ENCODE peak calls at places on chromosomes 16 and 17, in six cellular contexts. Q, H, L, E, V and R are unnamed samples.

GRCh38 chr16:76748698-76749097 is 442.3 kb upstream of the MON1B start:
- DNase-seq in Q (no peak), H (no peak), L (no peak), E (no peak), V (no peak), R (no peak)

GRCh38 chr17:4175921-4176802 is 33.2 kb downstream of the CYB5D2 start:
- DNase-seq in Q (peak; percentile 45), H (peak; percentile 55), L (peak; percentile 20), E (no peak), V (peak; percentile 67), R (no peak)

GRCh38 chr16:51971184-51971583 is 575.8 kb downstream of the TOX3 start:
- DNase-seq in Q (peak; percentile 52), H (peak; percentile 5), L (no peak), E (no peak), V (no peak), R (no peak)

GRCh38 chr16:3212006-3212405 is 23.0 kb downstream of the ZNF200 start:
- DNase-seq in Q (no peak), H (no peak), L (no peak), E (no peak), V (no peak), R (no peak)

GRCh38 chr17:19470529-19471261 is 59.7 kb downstream of the RNF112 start:
- DNase-seq in Q (peak; percentile 56), H (no peak), L (no peak), E (no peak), V (no peak), R (no peak)

GRCh38 chr16:78705694-78706093 is 606.2 kb downstream of the WWOX start:
- DNase-seq in Q (peak; percentile 2), H (peak; percentile 14), L (peak; percentile 40), E (no peak), V (peak; percentile 11), R (no peak)

GRCh38 chr17:74528491-74529199 is 2.6 kb downstream of the CD300LB start:
- DNase-seq in Q (no peak), H (no peak), L (no peak), E (no peak), V (no peak), R (peak; percentile 12)

GRCh38 chr17:42409467-42410351 is 13.3 kb downstream of the CAVIN1 start:
- DNase-seq in Q (peak; percentile 91), H (peak; percentile 84), L (peak; percentile 88), E (no peak), V (peak; percentile 70), R (no peak)

GRCh38 chr16:84410361-84411138 is 42.2 kb downstream of the ATP2C2 start:
- DNase-seq in Q (no peak), H (no peak), L (no peak), E (no peak), V (no peak), R (no peak)

GRCh38 chr17:52201764-52202571 is 43.5 kb upstream of the CA10 start:
- DNase-seq in Q (no peak), H (no peak), L (no peak), E (no peak), V (no peak), R (no peak)

GRCh38 chr17:56624947-56625346 is 31.4 kb downstream of the NOG start:
- DNase-seq in Q (no peak), H (no peak), L (no peak), E (no peak), V (no peak), R (no peak)

GRCh38 chr17:10243905-10244844 is 45.8 kb upstream of the GAS7 start:
- DNase-seq in Q (peak; percentile 35), H (peak; percentile 2), L (no peak), E (no peak), V (peak; percentile 63), R (no peak)

GRCh38 chr17:4090898-4091297 is 51.9 kb downstream of the ZZEF1 start:
- DNase-seq in Q (peak; percentile 40), H (no peak), L (peak; percentile 17), E (no peak), V (no peak), R (no peak)

GRCh38 chr17:49915670-49916069 is 53.3 kb upstream of the DLX4 start:
- DNase-seq in Q (no peak), H (no peak), L (no peak), E (no peak), V (no peak), R (no peak)

GRCh38 chr16:11700264-11701029 is 32.2 kb downstream of the SNN start:
- DNase-seq in Q (peak; percentile 42), H (no peak), L (no peak), E (no peak), V (no peak), R (no peak)

GRCh38 chr17:81018044-81018802 is 16.7 kb upstream of the BAIAP2 start:
- DNase-seq in Q (peak; percentile 63), H (peak; percentile 45), L (peak; percentile 59), E (no peak), V (peak; percentile 39), R (no peak)

GRCh38 chr17:57597531-57598453 is 147.3 kb downstream of the CCDC182 start:
- DNase-seq in Q (peak; percentile 82), H (peak; percentile 83), L (peak; percentile 71), E (peak; percentile 36), V (peak; percentile 49), R (no peak)

GRCh38 chr17:81184596-81184995 is 18.6 kb upstream of the AATK start:
- DNase-seq in Q (no peak), H (no peak), L (no peak), E (no peak), V (no peak), R (no peak)

GRCh38 chr17:66904760-66905637 is 59.5 kb upstream of the CACNG4 start:
- DNase-seq in Q (peak; percentile 72), H (peak; percentile 43), L (peak; percentile 73), E (no peak), V (no peak), R (no peak)

GRCh38 chr17:20203761-20204263 is 194.7 kb downstream of the SPECC1 start:
- DNase-seq in Q (peak; percentile 44), H (no peak), L (peak; percentile 68), E (no peak), V (no peak), R (no peak)

GRCh38 chr16:57865746-57866528 is 63.6 kb upstream of the KIFC3 start:
- DNase-seq in Q (no peak), H (no peak), L (no peak), E (no peak), V (no peak), R (no peak)

GRCh38 chr16:81551821-81552304 is 107.3 kb downstream of the CMIP start:
- DNase-seq in Q (peak; percentile 71), H (no peak), L (peak; percentile 83), E (no peak), V (no peak), R (no peak)

GRCh38 chr17:41956522-41956921 is 10.1 kb upstream of the CNP start:
- DNase-seq in Q (no peak), H (no peak), L (peak; percentile 27), E (no peak), V (no peak), R (no peak)

GRCh38 chr16:15885560-15886001 is 2.8 kb downstream of the CEP20 start:
- DNase-seq in Q (peak; percentile 58), H (no peak), L (no peak), E (no peak), V (no peak), R (no peak)

GRCh38 chr17:74431568-74432483 is at the start of gene GPRC5C:
- DNase-seq in Q (no peak), H (no peak), L (peak; percentile 46), E (no peak), V (no peak), R (peak; percentile 44)

GRCh38 chr17:48486557-48486956 is 44.3 kb downstream of the HOXB1 start:
- DNase-seq in Q (peak; percentile 100), H (peak; percentile 99), L (peak; percentile 100), E (peak; percentile 97), V (peak; percentile 84), R (no peak)

GRCh38 chr16:24075929-24076716 is 180.0 kb upstream of the CACNG3 start:
- DNase-seq in Q (no peak), H (no peak), L (no peak), E (no peak), V (no peak), R (no peak)

GRCh38 chr17:59330314-59330942 is 1.0 kb upstream of the YPEL2 start:
- DNase-seq in Q (no peak), H (no peak), L (no peak), E (no peak), V (no peak), R (no peak)

GRCh38 chr16:50261707-50262235 is 4.6 kb upstream of the ADCY7 start:
- DNase-seq in Q (no peak), H (no peak), L (no peak), E (no peak), V (no peak), R (no peak)

GRCh38 chr16:15899538-15900100 is 11.2 kb upstream of the CEP20 start:
- DNase-seq in Q (peak; percentile 89), H (peak; percentile 94), L (peak; percentile 98), E (no peak), V (peak; percentile 67), R (no peak)

GRCh38 chr17:17073627-17074521 is 31.6 kb downstream of the MPRIP start:
- DNase-seq in Q (peak; percentile 15), H (peak; percentile 22), L (peak; percentile 57), E (no peak), V (no peak), R (no peak)
- TF ChIP-seq CTCF in Q (no peak), H (no peak), L (no peak), E (no peak), V (no peak), R (no peak)

GRCh38 chr17:36149296-36149820 is 27.1 kb downstream of the TBC1D3B start:
- DNase-seq in Q (peak; percentile 33), H (peak; percentile 94), L (peak; percentile 68), E (peak; percentile 47), V (no peak), R (no peak)
- TF ChIP-seq CTCF in Q (no peak), H (no peak), L (no peak), E (no peak), V (no peak), R (no peak)

GRCh38 chr17:73331060-73331459 is 19.3 kb upstream of the CDC42EP4 start:
- DNase-seq in Q (no peak), H (no peak), L (no peak), E (no peak), V (no peak), R (no peak)

GRCh38 chr17:73320601-73321264 is 8.9 kb upstream of the CDC42EP4 start:
- DNase-seq in Q (no peak), H (peak; percentile 17), L (no peak), E (no peak), V (no peak), R (no peak)

GRCh38 chr17:73324711-73325526 is 13.1 kb upstream of the CDC42EP4 start:
- DNase-seq in Q (no peak), H (no peak), L (no peak), E (no peak), V (no peak), R (no peak)

GRCh38 chr17:73323622-73324455 is 12.0 kb upstream of the CDC42EP4 start:
- DNase-seq in Q (peak; percentile 58), H (no peak), L (no peak), E (no peak), V (no peak), R (no peak)

DNA sequence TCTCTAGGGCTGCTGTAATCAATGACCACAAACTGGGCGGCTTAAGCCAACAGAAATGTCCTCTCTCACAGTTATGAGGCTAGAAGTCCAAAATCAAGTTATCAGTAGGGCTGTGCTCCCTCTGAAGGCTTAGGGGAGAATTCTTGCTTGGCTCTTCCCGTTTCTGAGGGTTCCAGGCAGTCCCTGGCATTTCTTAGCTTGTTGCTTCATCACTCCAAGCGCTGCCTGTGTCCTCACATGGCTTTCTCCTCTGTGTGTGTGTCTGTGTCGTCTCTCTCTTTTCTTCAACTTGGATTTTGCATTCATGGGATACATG is 13.7 kb upstream of the CDC42EP4 start:
- DNase-seq in Q (peak; percentile 63), H (no peak), L (no peak), E (no peak), V (no peak), R (no peak)
- TF ChIP-seq CTCF in Q (no peak), H (no peak), L (peak; percentile 19), E (peak; percentile 34), V (no peak), R (no peak)

GRCh38 chr17:6753565-6753964 is 2.3 kb upstream of the XAF1 start:
- DNase-seq in Q (no peak), H (peak; percentile 22), L (peak; percentile 19), E (no peak), V (no peak), R (no peak)
- TF ChIP-seq CTCF in Q (no peak), H (no peak), L (no peak), E (no peak), V (no peak), R (no peak)